ENCODE peak calls at places on chromosomes 12 and 14, in six cellular contexts. P is GM10248; F is glutamatergic neuron; E is neural crest cell; Q is CD4-positive, alpha-beta T cell; Y is prostate gland. B is an unnamed sample.

GRCh38 chr12:123966596-123966995 is 6.0 kb downstream of the CCDC92 start:
- DNase-seq in F (no peak), E (no peak), P (no peak), Q (no peak), Y (no peak), B (no peak)

GRCh38 chr14:63777024-63777423 is 49.2 kb upstream of the SGPP1 start:
- DNase-seq in Q (no peak), Y (no peak), P (no peak), E (no peak), F (no peak), B (no peak)

GRCh38 chr12:20366776-20367409 is 1.4 kb upstream of the PDE3A start:
- DNase-seq in Q (no peak), F (no peak), Y (no peak), E (no peak), P (no peak), B (no peak)

GRCh38 chr12:113831486-113831885 is 134.6 kb downstream of the RBM19 start:
- DNase-seq in Q (no peak), P (no peak), F (peak), E (no peak), Y (no peak), B (no peak)

GRCh38 chr12:13562915-13563742 is 366.6 kb downstream of the EMP1 start:
- DNase-seq in F (no peak), E (no peak), Q (no peak), P (no peak), Y (no peak), B (no peak)

GRCh38 chr12:45483571-45483970 is 245.9 kb upstream of the ARID2 start:
- DNase-seq in E (no peak), Q (no peak), P (no peak), F (no peak), Y (no peak), B (no peak)

GRCh38 chr14:74577948-74578275 is 34.1 kb downstream of the LTBP2 start:
- DNase-seq in P (no peak), Q (no peak), E (no peak), F (no peak), Y (no peak), B (no peak)

GRCh38 chr14:30194769-30195168 is 267.1 kb upstream of the PRKD1 start:
- DNase-seq in Y (no peak), Q (no peak), E (no peak), F (no peak), P (no peak), B (no peak)

GRCh38 chr14:102046337-102047278 is 40.2 kb downstream of the HSP90AA1 start:
- DNase-seq in E (peak), Y (peak), Q (no peak), F (peak), P (peak), B (peak)

GRCh38 chr12:111841236-111841749 is 735 bp upstream of the MAPKAPK5 start:
- DNase-seq in Y (no peak), P (peak), Q (no peak), E (no peak), F (no peak), B (no peak)

GRCh38 chr12:49622501-49623141 is 740 bp upstream of the PRPF40B start:
- DNase-seq in Q (peak), E (no peak), P (peak), Y (no peak), F (no peak), B (peak)

GRCh38 chr12:111270773-111271172 is 98.1 kb downstream of the PHETA1 start:
- DNase-seq in Q (no peak), F (no peak), Y (no peak), P (no peak), E (no peak), B (no peak)

GRCh38 chr12:132496710-132497109 is 6.8 kb downstream of the FBRSL1 start:
- DNase-seq in P (no peak), E (no peak), F (no peak), Y (no peak), Q (no peak), B (no peak)

GRCh38 chr12:5171701-5172100 is 128.0 kb downstream of the KCNA5 start:
- DNase-seq in Y (peak), P (no peak), Q (no peak), F (no peak), E (peak), B (no peak)

GRCh38 chr14:28143340-28143739 is 623.2 kb upstream of the FOXG1 start:
- DNase-seq in Y (no peak), P (no peak), F (no peak), Q (no peak), E (peak), B (no peak)

GRCh38 chr12:132116709-132117557 is 27.2 kb downstream of the DDX51 start:
- DNase-seq in E (no peak), Q (no peak), F (no peak), P (no peak), Y (no peak), B (no peak)

GRCh38 chr12:43551971-43552559 is at the start of gene ADAMTS20:
- DNase-seq in E (peak), F (peak), Y (no peak), Q (no peak), P (no peak), B (no peak)

GRCh38 chr12:96395236-96395635 is 5.0 kb downstream of the CDK17 start:
- DNase-seq in Y (no peak), F (no peak), P (no peak), Q (no peak), E (no peak), B (no peak)

GRCh38 chr14:22379727-22380126 is 209.3 kb downstream of the DAD1 start:
- DNase-seq in P (no peak), F (no peak), E (no peak), Y (no peak), Q (no peak), B (no peak)

GRCh38 chr12:4269279-4269991 is 4.1 kb upstream of the CCND2 start:
- DNase-seq in Y (no peak), Q (peak), E (peak), F (peak), P (peak), B (peak)

GRCh38 chr12:76588881-76589565 is 29.5 kb upstream of the OSBPL8 start:
- DNase-seq in P (no peak), E (no peak), F (no peak), Q (no peak), Y (no peak), B (no peak)

GRCh38 chr12:106790020-106790419 is 15.5 kb downstream of the RIC8B start:
- DNase-seq in Q (no peak), E (no peak), F (no peak), Y (no peak), P (no peak), B (no peak)

GRCh38 chr12:57726151-57726883 is 12.2 kb downstream of the AGAP2 start:
- DNase-seq in E (peak), F (peak), Q (no peak), P (peak), Y (peak), B (peak)

GRCh38 chr12:542290-543113 is 82.8 kb downstream of the B4GALNT3 start:
- DNase-seq in F (peak), Y (no peak), Q (no peak), E (peak), P (no peak), B (no peak)

GRCh38 chr14:103830511-103831270 is 16.7 kb downstream of the PPP1R13B start:
- DNase-seq in Q (no peak), Y (no peak), F (no peak), P (no peak), E (no peak), B (no peak)

GRCh38 chr12:24719293-24719721 is 229.6 kb downstream of the BCAT1 start:
- DNase-seq in F (no peak), P (no peak), E (no peak), Q (no peak), Y (no peak), B (no peak)

GRCh38 chr14:99262977-99263448 is 9.0 kb downstream of the BCL11B start:
- DNase-seq in F (no peak), E (no peak), Q (no peak), P (no peak), Y (no peak), B (no peak)

GRCh38 chr14:90017371-90017770 is 44.4 kb upstream of the KCNK13 start:
- DNase-seq in E (no peak), F (no peak), Y (no peak), Q (no peak), P (no peak), B (no peak)

GRCh38 chr14:100994082-100994481 is 90.6 kb upstream of the RTL1 start:
- DNase-seq in E (no peak), Y (no peak), P (no peak), F (no peak), Q (no peak), B (no peak)

GRCh38 chr14:66403183-66403582 is 83.0 kb upstream of the CCDC196 start:
- DNase-seq in E (no peak), Q (no peak), F (no peak), P (peak), Y (no peak), B (no peak)

GRCh38 chr14:89303452-89304435 is 113.3 kb downstream of the FOXN3 start:
- DNase-seq in Q (no peak), P (peak), F (no peak), E (no peak), Y (peak), B (peak)

GRCh38 chr12:52258335-52258901 is 16.0 kb upstream of the KRT86 start:
- DNase-seq in Y (no peak), E (peak), Q (no peak), F (peak), P (no peak), B (peak)

GRCh38 chr14:29028973-29029582 is 262.5 kb downstream of the FOXG1 start:
- DNase-seq in P (no peak), Q (no peak), F (no peak), E (no peak), Y (no peak), B (no peak)

GRCh38 chr12:57008113-57008687 is 1.9 kb upstream of the ZBTB39 start:
- DNase-seq in E (no peak), Y (no peak), P (peak), F (no peak), Q (no peak), B (no peak)

GRCh38 chr14:55689971-55690871 is 110.2 kb downstream of the KTN1 start:
- DNase-seq in F (no peak), Y (no peak), P (no peak), Q (no peak), E (no peak), B (no peak)

GRCh38 chr12:60921541-60921940 is 1325.7 kb downstream of the SLC16A7 start:
- DNase-seq in F (no peak), P (no peak), E (no peak), Y (no peak), Q (no peak), B (no peak)

GRCh38 chr14:29016050-29016900 is 249.7 kb downstream of the FOXG1 start:
- DNase-seq in P (no peak), E (peak), Q (no peak), F (peak), Y (no peak), B (no peak)

GRCh38 chr12:29616664-29617409 is 119.4 kb upstream of the OVCH1 start:
- DNase-seq in E (no peak), Q (no peak), Y (no peak), F (no peak), P (no peak), B (no peak)

GRCh38 chr14:84064296-84064695 is 1465.6 kb upstream of the FLRT2 start:
- DNase-seq in E (no peak), P (no peak), F (no peak), Q (no peak), Y (no peak), B (no peak)

GRCh38 chr14:84065811-84066210 is 1464.1 kb upstream of the FLRT2 start:
- DNase-seq in E (no peak), P (no peak), Y (no peak), F (no peak), Q (no peak), B (no peak)

GRCh38 chr14:84068288-84068687 is 1461.7 kb upstream of the FLRT2 start:
- DNase-seq in Y (no peak), E (no peak), F (no peak), Q (no peak), P (no peak), B (no peak)

GRCh38 chr14:84064756-84065155 is 1465.2 kb upstream of the FLRT2 start:
- DNase-seq in P (no peak), Q (no peak), F (no peak), Y (no peak), E (no peak), B (no peak)
- TF ChIP-seq CTCF in P (no peak), Q (no peak), F (no peak), Y (no peak), E (no peak), B (no peak)

GRCh38 chr14:60655898-60656754 is 6.8 kb upstream of the SIX1 start:
- DNase-seq in P (no peak), Q (no peak), Y (peak), E (no peak), F (peak), B (no peak)

GRCh38 chr14:60657609-60657983 is 8.3 kb upstream of the SIX1 start:
- DNase-seq in P (no peak), F (peak), Q (no peak), Y (no peak), E (no peak), B (no peak)

GRCh38 chr14:60655114-60655897 is 6.0 kb upstream of the SIX1 start:
- DNase-seq in Q (no peak), P (no peak), F (peak), E (no peak), Y (no peak), B (no peak)

GRCh38 chr14:60658116-60658515 is 8.8 kb upstream of the SIX1 start:
- DNase-seq in Q (no peak), E (no peak), Y (no peak), F (no peak), P (no peak), B (no peak)

DNA sequence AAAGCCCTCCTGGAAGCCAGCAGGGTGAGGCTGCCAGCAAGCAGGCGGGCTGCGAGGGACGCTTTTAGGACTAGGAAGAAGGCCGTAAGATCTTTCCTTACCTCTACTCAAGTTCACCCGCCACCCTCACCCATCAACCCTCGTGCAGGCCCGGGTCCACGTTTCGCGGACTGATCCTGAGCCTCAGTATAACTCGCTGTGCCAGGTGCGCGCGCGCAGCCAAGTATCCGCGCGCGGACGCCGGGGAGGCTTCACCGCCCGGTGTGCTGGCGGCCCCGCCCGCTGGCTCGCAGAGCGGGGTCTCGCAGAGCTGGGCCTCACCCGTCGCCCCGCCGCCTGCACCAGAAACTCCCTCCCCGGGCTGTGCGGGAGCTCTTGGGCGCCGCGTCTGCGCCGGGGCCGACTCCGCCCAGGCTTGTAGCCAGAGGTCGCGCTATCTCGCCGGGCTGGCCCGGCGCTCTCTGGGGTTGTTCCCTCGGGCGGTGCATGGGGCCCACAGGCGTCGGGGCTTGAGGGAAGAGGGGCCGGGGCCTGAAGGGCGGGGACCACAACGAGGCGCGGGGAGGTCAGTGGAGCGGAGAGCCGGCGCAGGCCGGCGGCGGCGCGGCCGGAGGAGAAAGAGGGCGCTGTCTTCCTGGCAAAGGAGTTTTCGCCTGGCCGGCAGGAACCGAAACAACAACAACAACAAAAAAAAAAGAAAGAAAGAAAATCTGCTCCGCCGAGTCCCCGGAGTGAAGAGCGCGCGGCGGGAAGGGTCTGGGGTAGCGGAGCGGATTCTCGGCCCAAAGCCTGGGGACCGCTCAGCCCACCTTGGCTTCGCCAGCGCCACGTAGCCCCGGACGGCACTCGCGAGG is 7.7 kb upstream of the SIX1 start:
- DNase-seq in F (peak), E (peak), P (peak), Y (peak), Q (no peak), B (peak)
- TF ChIP-seq CTCF in F (no peak), E (peak), P (peak), Y (peak), Q (no peak), B (peak)

GRCh38 chr14:57848786-57849185 is 17.1 kb downstream of the SLC35F4 start:
- DNase-seq in E (no peak), Q (no peak), P (no peak), F (no peak), Y (no peak), B (no peak)

GRCh38 chr14:57848353-57848752 is 17.5 kb downstream of the SLC35F4 start:
- DNase-seq in P (no peak), E (no peak), Y (no peak), Q (no peak), F (no peak), B (no peak)

GRCh38 chr14:57846631-57847030 is 19.3 kb downstream of the SLC35F4 start:
- DNase-seq in Y (no peak), Q (no peak), F (no peak), E (no peak), P (no peak), B (no peak)

GRCh38 chr14:57847096-57847495 is 18.8 kb downstream of the SLC35F4 start:
- DNase-seq in Y (no peak), F (no peak), E (no peak), P (no peak), Q (no peak), B (no peak)

DNA sequence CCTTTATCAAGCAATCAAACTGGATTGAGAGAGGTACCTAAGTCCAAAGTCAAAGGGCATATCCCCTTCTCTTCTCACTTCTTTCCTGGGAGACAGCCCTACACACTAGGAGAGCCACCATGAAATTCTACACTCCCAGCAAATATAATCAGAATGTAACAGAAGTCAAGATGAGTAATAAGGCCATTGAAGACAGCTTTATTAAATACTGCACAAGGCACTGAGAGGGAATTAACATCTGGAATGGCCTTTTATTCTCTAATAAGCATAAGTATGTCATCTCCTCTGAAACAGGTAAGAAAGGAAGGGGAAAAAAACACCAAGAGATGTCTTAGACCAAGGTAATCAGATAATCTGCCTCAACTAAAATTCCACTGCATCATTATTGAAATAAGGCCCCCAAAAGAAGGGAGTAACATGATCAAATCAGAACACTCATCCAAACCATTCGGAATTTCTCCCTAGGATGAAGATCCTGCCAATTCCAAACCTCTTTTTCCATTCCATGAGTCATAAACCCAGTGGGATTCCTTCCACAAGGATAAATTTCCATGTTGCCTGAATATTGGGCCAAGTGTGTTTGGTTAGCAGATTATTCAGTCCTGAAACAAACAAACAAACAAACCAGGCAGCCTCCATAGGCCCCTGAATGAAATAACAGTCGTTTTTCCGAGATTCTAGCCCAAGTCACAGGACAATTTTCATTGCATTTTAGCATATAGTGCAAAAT is 19.9 kb downstream of the SLC35F4 start:
- DNase-seq in Q (no peak), E (no peak), P (no peak), F (no peak), Y (no peak), B (no peak)
- TF ChIP-seq CTCF in Q (no peak), E (no peak), P (no peak), F (no peak), Y (no peak), B (no peak)

GRCh38 chr14:24298892-24299254 is 707 bp downstream of the DHRS1 start:
- DNase-seq in Q (no peak), P (no peak), E (no peak), F (no peak), Y (no peak), B (no peak)
- TF ChIP-seq CTCF in Q (no peak), P (no peak), E (no peak), F (no peak), Y (no peak), B (no peak)

DNA sequence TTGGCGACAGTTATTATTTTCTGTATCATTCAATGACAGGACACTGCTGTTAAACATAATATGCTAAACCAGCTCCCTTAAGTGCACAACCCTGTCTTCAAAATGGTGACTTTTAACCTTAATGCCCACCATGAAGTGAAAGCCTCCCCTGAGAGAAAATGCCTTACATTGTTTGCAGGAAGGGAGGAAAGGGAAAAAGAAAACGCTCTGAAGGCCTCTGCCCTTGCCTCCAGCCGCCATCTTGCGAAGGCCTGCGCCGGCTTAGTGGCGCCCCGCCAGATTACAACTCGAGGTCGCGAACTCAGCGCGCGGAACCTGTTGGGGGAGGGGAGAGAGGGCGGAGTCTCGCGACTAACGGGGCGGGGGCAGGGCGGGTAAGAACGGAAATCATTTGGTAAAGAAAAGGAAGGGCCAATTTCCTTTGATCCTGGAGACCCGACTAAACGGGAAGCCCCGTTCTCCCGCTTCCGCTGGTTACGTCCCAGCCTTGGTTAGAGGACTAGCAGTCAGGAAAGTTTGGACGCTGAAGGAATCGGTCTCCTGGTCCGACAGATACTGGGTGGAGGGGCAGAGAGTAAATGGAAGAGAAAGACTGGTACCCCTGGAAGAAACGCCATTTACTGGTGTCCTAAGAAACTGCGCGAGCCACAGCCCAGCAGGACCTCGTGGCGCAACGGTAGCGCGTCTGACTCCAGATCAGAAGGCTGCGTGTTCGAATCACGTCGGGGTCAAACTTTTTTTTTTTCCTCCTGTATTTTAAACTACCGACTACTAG is 11.6 kb upstream of the TMPO start:
- DNase-seq in F (peak), Y (peak), E (peak), P (peak), Q (peak), B (peak)
- TF ChIP-seq CTCF in F (no peak), Y (no peak), E (peak), P (no peak), Q (no peak), B (no peak)

GRCh38 chr14:87489196-87489819 is 503.7 kb downstream of the GALC start:
- DNase-seq in E (no peak), Y (no peak), F (no peak), Q (no peak), P (no peak), B (no peak)
- TF ChIP-seq CTCF in E (no peak), Y (no peak), F (no peak), Q (no peak), P (no peak), B (no peak)

GRCh38 chr12:10771132-10771733 is 31.2 kb downstream of the TAS2R7 start:
- DNase-seq in Y (no peak), Q (no peak), F (no peak), P (no peak), E (no peak), B (no peak)
- TF ChIP-seq CTCF in Y (peak), Q (peak), F (peak), P (peak), E (peak), B (peak)

B was measured in stomach.